ENCODE peak calls at places on chromosomes 13 and 19, in seven cellular contexts. One of them, this sample, is unnamed.

GRCh38 chr19:43311256-43311655 is 41.9 kb upstream of the PSG9 start:
- DNase-seq in EL: no peak
- DNase-seq in anterior cingulate cortex: no peak
- DNase-seq in H9: no peak
- DNase-seq in A549: no peak
- DNase-seq in effector CD4-positive, alpha-beta T cell: no peak
- DNase-seq in NCI-H2171: no peak
- DNase-seq in this sample: no peak

GRCh38 chr13:20546559-20546958 is 20.4 kb upstream of the IFT88 start:
- DNase-seq in effector CD4-positive, alpha-beta T cell: no peak
- DNase-seq in A549: no peak
- DNase-seq in NCI-H2171: no peak
- DNase-seq in EL: no peak
- DNase-seq in anterior cingulate cortex: no peak
- DNase-seq in H9: no peak
- DNase-seq in this sample: no peak

GRCh38 chr13:38980628-38981078 is 10.0 kb downstream of the STOML3 start:
- DNase-seq in EL: no peak
- DNase-seq in H9: no peak
- DNase-seq in NCI-H2171: no peak
- DNase-seq in effector CD4-positive, alpha-beta T cell: no peak
- DNase-seq in anterior cingulate cortex: no peak
- DNase-seq in A549: no peak
- DNase-seq in this sample: no peak

GRCh38 chr19:32498641-32499200 is 82.3 kb upstream of the PDCD5 start:
- DNase-seq in effector CD4-positive, alpha-beta T cell: no peak
- DNase-seq in NCI-H2171: no peak
- DNase-seq in anterior cingulate cortex: no peak
- DNase-seq in H9: no peak
- DNase-seq in A549: no peak
- DNase-seq in EL: peak; percentile 1
- DNase-seq in this sample: no peak

GRCh38 chr13:99737456-99737855 is 234.1 kb downstream of the ZIC5 start:
- DNase-seq in H9: no peak
- DNase-seq in anterior cingulate cortex: no peak
- DNase-seq in A549: no peak
- DNase-seq in NCI-H2171: no peak
- DNase-seq in EL: no peak
- DNase-seq in effector CD4-positive, alpha-beta T cell: no peak
- DNase-seq in this sample: no peak

GRCh38 chr19:36418287-36419001 is at the start of gene ZFP82:
- DNase-seq in A549: peak; percentile 63
- DNase-seq in EL: peak; percentile 82
- DNase-seq in effector CD4-positive, alpha-beta T cell: peak; percentile 48
- DNase-seq in anterior cingulate cortex: peak; percentile 83
- DNase-seq in H9: peak; percentile 91
- DNase-seq in NCI-H2171: peak; percentile 85
- DNase-seq in this sample: peak; percentile 54

GRCh38 chr13:73782781-73783180 is 351.4 kb downstream of the KLF12 start:
- DNase-seq in anterior cingulate cortex: no peak
- DNase-seq in H9: no peak
- DNase-seq in effector CD4-positive, alpha-beta T cell: no peak
- DNase-seq in A549: no peak
- DNase-seq in EL: no peak
- DNase-seq in NCI-H2171: no peak
- DNase-seq in this sample: peak; percentile 42

GRCh38 chr19:41226053-41226873 is 7.2 kb downstream of the AXL start:
- DNase-seq in EL: peak; percentile 96
- DNase-seq in H9: peak; percentile 67
- DNase-seq in anterior cingulate cortex: peak; percentile 70
- DNase-seq in A549: peak; percentile 97
- DNase-seq in effector CD4-positive, alpha-beta T cell: peak; percentile 19
- DNase-seq in NCI-H2171: no peak
- DNase-seq in this sample: peak; percentile 68

GRCh38 chr13:110023729-110024645 is 237.6 kb upstream of the IRS2 start:
- DNase-seq in anterior cingulate cortex: no peak
- DNase-seq in A549: no peak
- DNase-seq in H9: no peak
- DNase-seq in EL: no peak
- DNase-seq in NCI-H2171: no peak
- DNase-seq in effector CD4-positive, alpha-beta T cell: no peak
- DNase-seq in this sample: no peak

GRCh38 chr19:50803633-50804419 is 13.6 kb downstream of the ACP4 start:
- DNase-seq in anterior cingulate cortex: no peak
- DNase-seq in effector CD4-positive, alpha-beta T cell: peak; percentile 8
- DNase-seq in A549: no peak
- DNase-seq in NCI-H2171: peak; percentile 54
- DNase-seq in H9: no peak
- DNase-seq in EL: no peak
- DNase-seq in this sample: no peak

GRCh38 chr19:7983995-7984837 is 21.2 kb downstream of the ELAVL1 start:
- DNase-seq in A549: no peak
- DNase-seq in effector CD4-positive, alpha-beta T cell: no peak
- DNase-seq in anterior cingulate cortex: no peak
- DNase-seq in EL: no peak
- DNase-seq in NCI-H2171: no peak
- DNase-seq in H9: no peak
- DNase-seq in this sample: no peak

GRCh38 chr13:41408061-41408460 is 49.3 kb upstream of the RGCC start:
- DNase-seq in EL: no peak
- DNase-seq in A549: no peak
- DNase-seq in NCI-H2171: no peak
- DNase-seq in effector CD4-positive, alpha-beta T cell: no peak
- DNase-seq in anterior cingulate cortex: no peak
- DNase-seq in H9: no peak
- DNase-seq in this sample: no peak

GRCh38 chr19:39848392-39848791 is 2.2 kb upstream of the FBL start:
- DNase-seq in effector CD4-positive, alpha-beta T cell: no peak
- DNase-seq in NCI-H2171: no peak
- DNase-seq in H9: no peak
- DNase-seq in EL: no peak
- DNase-seq in A549: no peak
- DNase-seq in anterior cingulate cortex: no peak
- DNase-seq in this sample: no peak

GRCh38 chr19:2188708-2189385 is 25.1 kb downstream of the DOT1L start:
- DNase-seq in effector CD4-positive, alpha-beta T cell: no peak
- DNase-seq in EL: peak; percentile 46
- DNase-seq in H9: no peak
- DNase-seq in A549: no peak
- DNase-seq in NCI-H2171: no peak
- DNase-seq in anterior cingulate cortex: no peak
- DNase-seq in this sample: no peak

GRCh38 chr13:65540064-65540635 is 1690.0 kb downstream of the PCDH9 start:
- DNase-seq in NCI-H2171: no peak
- DNase-seq in anterior cingulate cortex: no peak
- DNase-seq in effector CD4-positive, alpha-beta T cell: no peak
- DNase-seq in A549: no peak
- DNase-seq in H9: no peak
- DNase-seq in EL: no peak
- DNase-seq in this sample: no peak

GRCh38 chr13:95267662-95268369 is 33.4 kb downstream of the ABCC4 start:
- DNase-seq in NCI-H2171: peak; percentile 14
- DNase-seq in EL: peak; percentile 96
- DNase-seq in anterior cingulate cortex: no peak
- DNase-seq in H9: no peak
- DNase-seq in A549: peak; percentile 76
- DNase-seq in effector CD4-positive, alpha-beta T cell: no peak
- DNase-seq in this sample: peak; percentile 45

GRCh38 chr19:42109896-42110295 is 22.4 kb downstream of the POU2F2 start:
- DNase-seq in NCI-H2171: no peak
- DNase-seq in EL: no peak
- DNase-seq in H9: no peak
- DNase-seq in anterior cingulate cortex: no peak
- DNase-seq in A549: no peak
- DNase-seq in effector CD4-positive, alpha-beta T cell: no peak
- DNase-seq in this sample: no peak

GRCh38 chr13:97109841-97110492 is 112.2 kb upstream of the MBNL2 start:
- DNase-seq in effector CD4-positive, alpha-beta T cell: peak; percentile 71
- DNase-seq in anterior cingulate cortex: peak; percentile 90
- DNase-seq in H9: peak; percentile 81
- DNase-seq in NCI-H2171: peak; percentile 85
- DNase-seq in A549: peak; percentile 74
- DNase-seq in EL: peak; percentile 89
- DNase-seq in this sample: peak; percentile 68

GRCh38 chr13:41133951-41134350 is 1.3 kb upstream of the KBTBD6 start:
- DNase-seq in NCI-H2171: no peak
- DNase-seq in A549: no peak
- DNase-seq in anterior cingulate cortex: no peak
- DNase-seq in EL: no peak
- DNase-seq in H9: no peak
- DNase-seq in effector CD4-positive, alpha-beta T cell: no peak
- DNase-seq in this sample: no peak

GRCh38 chr13:46103037-46103436 is 1.8 kb downstream of the CPB2 start:
- DNase-seq in A549: no peak
- DNase-seq in EL: no peak
- DNase-seq in effector CD4-positive, alpha-beta T cell: no peak
- DNase-seq in anterior cingulate cortex: no peak
- DNase-seq in NCI-H2171: no peak
- DNase-seq in H9: no peak
- DNase-seq in this sample: no peak

GRCh38 chr19:52961981-52962380 is 700 bp downstream of the ZNF816 start:
- DNase-seq in NCI-H2171: no peak
- DNase-seq in effector CD4-positive, alpha-beta T cell: no peak
- DNase-seq in H9: no peak
- DNase-seq in A549: no peak
- DNase-seq in EL: no peak
- DNase-seq in anterior cingulate cortex: no peak
- DNase-seq in this sample: peak; percentile 1

GRCh38 chr13:52846567-52847321 is 1.7 kb downstream of the PCDH8 start:
- DNase-seq in anterior cingulate cortex: peak; percentile 67
- DNase-seq in NCI-H2171: no peak
- DNase-seq in A549: no peak
- DNase-seq in H9: peak; percentile 90
- DNase-seq in EL: peak; percentile 0
- DNase-seq in effector CD4-positive, alpha-beta T cell: no peak
- DNase-seq in this sample: no peak

GRCh38 chr19:54137913-54138776 is 583 bp downstream of the CNOT3 start:
- DNase-seq in effector CD4-positive, alpha-beta T cell: peak; percentile 31
- DNase-seq in EL: no peak
- DNase-seq in H9: no peak
- DNase-seq in NCI-H2171: no peak
- DNase-seq in A549: no peak
- DNase-seq in anterior cingulate cortex: no peak
- DNase-seq in this sample: no peak

GRCh38 chr19:3459322-3459881 is 20.9 kb downstream of the SMIM24 start:
- DNase-seq in EL: peak; percentile 66
- DNase-seq in anterior cingulate cortex: peak; percentile 53
- DNase-seq in NCI-H2171: no peak
- DNase-seq in H9: peak; percentile 78
- DNase-seq in effector CD4-positive, alpha-beta T cell: no peak
- DNase-seq in A549: peak; percentile 78
- DNase-seq in this sample: no peak

GRCh38 chr13:25860862-25861261 is 191.0 kb downstream of the SHISA2 start:
- DNase-seq in EL: peak; percentile 72
- DNase-seq in A549: no peak
- DNase-seq in NCI-H2171: no peak
- DNase-seq in effector CD4-positive, alpha-beta T cell: no peak
- DNase-seq in anterior cingulate cortex: no peak
- DNase-seq in H9: no peak
- DNase-seq in this sample: no peak

GRCh38 chr19:19217110-19217509 is 5.4 kb downstream of the NCAN start:
- DNase-seq in EL: peak; percentile 43
- DNase-seq in effector CD4-positive, alpha-beta T cell: no peak
- DNase-seq in H9: peak; percentile 49
- DNase-seq in anterior cingulate cortex: no peak
- DNase-seq in NCI-H2171: no peak
- DNase-seq in A549: peak; percentile 21
- DNase-seq in this sample: peak; percentile 55

GRCh38 chr13:37598572-37598971 is at the start of gene POSTN:
- DNase-seq in anterior cingulate cortex: no peak
- DNase-seq in effector CD4-positive, alpha-beta T cell: no peak
- DNase-seq in NCI-H2171: no peak
- DNase-seq in H9: no peak
- DNase-seq in A549: no peak
- DNase-seq in EL: no peak
- DNase-seq in this sample: no peak

GRCh38 chr13:110137677-110138008 is 169.3 kb downstream of the COL4A1 start:
- DNase-seq in H9: no peak
- DNase-seq in EL: no peak
- DNase-seq in anterior cingulate cortex: peak; percentile 30
- DNase-seq in effector CD4-positive, alpha-beta T cell: no peak
- DNase-seq in A549: peak; percentile 56
- DNase-seq in NCI-H2171: no peak
- DNase-seq in this sample: peak; percentile 15

GRCh38 chr13:103187621-103188020 is 121.4 kb upstream of the SLC10A2 start:
- DNase-seq in effector CD4-positive, alpha-beta T cell: no peak
- DNase-seq in H9: no peak
- DNase-seq in anterior cingulate cortex: no peak
- DNase-seq in NCI-H2171: no peak
- DNase-seq in EL: no peak
- DNase-seq in A549: no peak
- DNase-seq in this sample: no peak

GRCh38 chr13:67343777-67344176 is 113.6 kb upstream of the PCDH9 start:
- DNase-seq in NCI-H2171: no peak
- DNase-seq in anterior cingulate cortex: no peak
- DNase-seq in effector CD4-positive, alpha-beta T cell: no peak
- DNase-seq in A549: no peak
- DNase-seq in EL: no peak
- DNase-seq in H9: no peak
- DNase-seq in this sample: no peak

GRCh38 chr13:94902722-94903407 is 190.5 kb upstream of the SOX21 start:
- DNase-seq in NCI-H2171: no peak
- DNase-seq in EL: no peak
- DNase-seq in anterior cingulate cortex: no peak
- DNase-seq in A549: no peak
- DNase-seq in H9: no peak
- DNase-seq in effector CD4-positive, alpha-beta T cell: no peak
- DNase-seq in this sample: no peak

GRCh38 chr19:53867225-53868090 is at the start of gene MYADM:
- DNase-seq in EL: peak; percentile 98
- DNase-seq in effector CD4-positive, alpha-beta T cell: peak; percentile 100
- DNase-seq in anterior cingulate cortex: peak; percentile 94
- DNase-seq in NCI-H2171: peak; percentile 57
- DNase-seq in H9: peak; percentile 100
- DNase-seq in A549: peak; percentile 99
- DNase-seq in this sample: peak; percentile 98

GRCh38 chr19:29858000-29858596 is 46.3 kb downstream of the CCNE1 start:
- DNase-seq in EL: no peak
- DNase-seq in NCI-H2171: no peak
- DNase-seq in H9: peak; percentile 84
- DNase-seq in effector CD4-positive, alpha-beta T cell: peak; percentile 15
- DNase-seq in A549: peak; percentile 60
- DNase-seq in anterior cingulate cortex: no peak
- DNase-seq in this sample: no peak

GRCh38 chr19:11054200-11054599 is 35.1 kb upstream of the LDLR start:
- DNase-seq in EL: no peak
- DNase-seq in H9: no peak
- DNase-seq in NCI-H2171: no peak
- DNase-seq in anterior cingulate cortex: no peak
- DNase-seq in A549: no peak
- DNase-seq in effector CD4-positive, alpha-beta T cell: no peak
- DNase-seq in this sample: no peak

GRCh38 chr13:47216176-47216822 is 319.4 kb upstream of the HTR2A start:
- DNase-seq in anterior cingulate cortex: no peak
- DNase-seq in NCI-H2171: no peak
- DNase-seq in A549: no peak
- DNase-seq in EL: peak; percentile 70
- DNase-seq in H9: no peak
- DNase-seq in effector CD4-positive, alpha-beta T cell: no peak
- DNase-seq in this sample: no peak

GRCh38 chr13:101258071-101258470 is 158.2 kb downstream of the NALCN start:
- DNase-seq in anterior cingulate cortex: no peak
- DNase-seq in NCI-H2171: no peak
- DNase-seq in H9: peak; percentile 64
- DNase-seq in effector CD4-positive, alpha-beta T cell: no peak
- DNase-seq in A549: peak; percentile 37
- DNase-seq in EL: peak; percentile 90
- DNase-seq in this sample: peak; percentile 9

This sample was measured in HepG2.